ENCODE peak calls at places on chromosomes 7 and 10, in seven cellular contexts. U, T, Y, C, O, D and P are unnamed samples. For H3K9me3 and H3K27me3, the result is how much of the 10 kb centered on the place peaks cover.

GRCh38 chr10:17673517-17674051 is 29.6 kb downstream of the STAM start:
- DNase-seq in U (no peak), T (peak), Y (peak), C (no peak), O (peak), D (peak), P (peak)

GRCh38 chr7:43647772-43648643 is 65.1 kb downstream of the STK17A start:
- DNase-seq in U (peak), T (no peak), Y (peak), C (no peak), O (peak), D (peak), P (peak)

GRCh38 chr7:109751241-109751640 is 1181.6 kb downstream of the DNAJB9 start:
- DNase-seq in U (no peak), T (no peak), Y (no peak), C (no peak), O (no peak), D (no peak), P (no peak)

GRCh38 chr10:43287056-43288007 is 20.5 kb upstream of the RASGEF1A start:
- DNase-seq in U (no peak), T (no peak), Y (peak), C (no peak), O (no peak), D (no peak), P (peak)

GRCh38 chr10:133261726-133262325 is 14.8 kb downstream of the ADAM8 start:
- DNase-seq in U (peak), T (no peak), Y (peak), C (peak), O (peak), D (no peak), P (peak)

GRCh38 chr7:158495780-158496179 is 91.8 kb downstream of the PTPRN2 start:
- DNase-seq in U (no peak), T (peak), Y (peak), C (no peak), O (peak), D (no peak), P (peak)

GRCh38 chr10:68330852-68331454 is 911 bp upstream of the HNRNPH3 start:
- DNase-seq in U (peak), T (no peak), Y (peak), C (no peak), O (no peak), D (no peak), P (peak)

GRCh38 chr7:7498881-7499280 is 36.8 kb downstream of the COL28A1 start:
- DNase-seq in U (no peak), T (no peak), Y (no peak), C (no peak), O (no peak), D (no peak), P (no peak)

GRCh38 chr7:73770002-73770859 is at the start of gene CLDN3:
- DNase-seq in U (no peak), T (peak), Y (peak), C (peak), O (no peak), D (no peak), P (no peak)

GRCh38 chr7:50502001-50502684 is 52.0 kb upstream of the FIGNL1 start:
- DNase-seq in U (peak), T (no peak), Y (no peak), C (no peak), O (no peak), D (peak), P (peak)
- H3K4me3 ChIP-seq in U (no peak), T (no peak), Y (no peak), C (no peak), O (no peak), D (no peak), P (no peak)

DNA sequence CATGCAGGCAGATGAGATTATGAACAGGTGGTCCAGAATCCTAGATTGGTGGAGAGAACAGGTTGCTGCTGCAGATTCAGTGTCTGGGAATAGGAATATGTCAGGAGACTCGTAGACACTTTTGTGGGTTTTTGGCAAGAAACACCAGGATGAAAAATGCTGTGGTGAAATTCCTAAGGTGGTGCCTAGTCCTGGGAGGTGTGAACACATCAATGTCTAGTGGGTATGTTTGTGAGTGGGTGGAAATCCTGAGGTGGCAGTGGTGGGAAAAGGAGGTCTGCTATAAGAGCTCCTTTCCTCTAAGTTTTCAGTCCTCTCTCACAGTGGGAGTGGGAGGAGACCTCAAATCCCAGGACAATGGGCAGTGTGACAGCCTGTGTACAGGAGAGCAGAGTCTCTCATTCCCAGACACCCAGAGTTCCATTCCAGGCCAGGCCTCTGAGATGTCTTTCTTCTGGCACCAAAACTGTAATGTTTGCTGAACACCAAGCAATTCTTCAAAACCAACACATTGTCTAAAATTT is 5.1 kb downstream of the ERV3-1 start:
- DNase-seq in U (no peak), T (no peak), Y (no peak), C (no peak), O (no peak), D (no peak), P (no peak)
- H3K9me3 ChIP-seq in U (under half), T (half or more), Y (half or more), C (under half), O (under half), D (under half), P (half or more)

GRCh38 chr7:155802906-155803417 is 9.3 kb downstream of the SHH start:
- DNase-seq in U (no peak), T (no peak), Y (no peak), C (no peak), O (no peak), D (no peak), P (no peak)
- H3K27me3 ChIP-seq in U (half or more), T (half or more), Y (half or more), C (under half), O (half or more), D (half or more), P (under half)

DNA sequence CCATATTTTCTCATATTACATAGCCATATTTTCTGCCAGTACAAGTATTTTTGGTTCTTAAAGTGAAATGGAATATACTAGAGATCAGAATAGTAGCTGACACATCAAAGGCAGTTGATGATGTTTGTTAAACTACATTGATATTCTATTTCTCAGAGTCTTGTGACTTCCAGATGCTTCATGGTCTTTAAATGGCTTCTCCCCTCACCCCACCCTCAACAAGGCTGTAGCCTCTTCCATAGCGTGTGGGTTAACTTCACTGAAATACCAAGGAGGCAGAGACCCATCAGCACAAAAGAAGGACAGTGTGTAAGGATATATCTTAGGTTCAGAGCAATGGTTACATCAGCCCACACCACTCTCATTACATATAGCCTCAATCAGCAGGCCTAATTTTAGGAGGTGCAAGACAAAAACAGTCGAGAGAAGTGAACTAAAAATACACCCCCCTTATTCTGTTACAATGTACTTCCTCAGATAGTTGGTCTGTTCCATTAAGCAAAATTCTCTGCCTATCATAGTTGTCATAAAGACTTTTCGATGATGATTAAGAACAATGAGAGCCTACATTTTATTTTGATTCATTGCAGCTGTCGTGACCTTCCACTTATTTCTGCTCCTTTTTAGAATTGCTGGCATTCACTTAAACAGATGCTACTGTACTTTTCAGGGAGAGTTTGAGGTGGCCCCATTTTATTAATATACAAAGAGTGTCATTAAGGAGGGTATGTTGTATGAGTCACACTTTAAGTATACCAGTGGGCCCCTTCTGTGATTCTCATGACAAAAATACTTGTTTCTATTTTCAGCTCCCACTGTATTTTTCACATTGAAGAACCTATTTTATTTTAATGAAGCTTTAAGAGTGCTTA is 52.0 kb downstream of the WIPF3 start:
- DNase-seq in U (no peak), T (no peak), Y (no peak), C (no peak), O (peak), D (no peak), P (no peak)
- H3K4me3 ChIP-seq in U (no peak), T (no peak), Y (no peak), C (no peak), O (no peak), D (no peak), P (no peak)